ENCODE peak calls at places on chromosomes 1 and 21, in ten cellular contexts. S, O, D, I, Y, G, L, C, P and N are unnamed samples.

GRCh38 chr1:235831148-235831547 is 35.6 kb downstream of the LYST start:
- DNase-seq in S (no peak), O (no peak), D (no peak), I (no peak), Y (peak), G (no peak), L (peak), C (no peak), P (no peak), N (peak)

GRCh38 chr1:2021550-2021949 is 2.4 kb downstream of the GABRD start:
- DNase-seq in S (no peak), O (no peak), D (no peak), I (no peak), Y (no peak), G (no peak), L (no peak), C (no peak), P (no peak), N (no peak)

GRCh38 chr1:1614954-1615255 is 395 bp upstream of the MIB2 start:
- DNase-seq in S (no peak), O (no peak), D (no peak), I (no peak), Y (no peak), G (no peak), L (no peak), C (no peak), P (no peak), N (no peak)

GRCh38 chr1:221574529-221574928 is 167.4 kb downstream of the DUSP10 start:
- DNase-seq in S (no peak), O (no peak), D (no peak), I (no peak), Y (no peak), G (no peak), L (no peak), C (no peak), P (no peak), N (no peak)

GRCh38 chr1:24294757-24295371 is 24.3 kb upstream of the GRHL3 start:
- DNase-seq in S (no peak), O (no peak), D (peak), I (no peak), Y (peak), G (peak), L (peak), C (peak), P (no peak), N (peak)

GRCh38 chr1:53069663-53070327 is 7.8 kb downstream of the PODN start:
- DNase-seq in S (no peak), O (no peak), D (no peak), I (no peak), Y (no peak), G (peak), L (no peak), C (no peak), P (no peak), N (no peak)

GRCh38 chr1:174008261-174008660 is 13.9 kb downstream of the RC3H1 start:
- DNase-seq in S (no peak), O (no peak), D (no peak), I (no peak), Y (no peak), G (no peak), L (no peak), C (no peak), P (no peak), N (no peak)

GRCh38 chr1:232751393-232752140 is 53.6 kb upstream of the MAP10 start:
- DNase-seq in S (no peak), O (no peak), D (no peak), I (no peak), Y (peak), G (no peak), L (no peak), C (no peak), P (no peak), N (no peak)

GRCh38 chr21:44666401-44667320 is at the start of gene KRTAP12-2:
- DNase-seq in S (no peak), O (no peak), D (no peak), I (peak), Y (no peak), G (peak), L (peak), C (no peak), P (no peak), N (peak)

GRCh38 chr1:207028884-207029283 is 3.7 kb downstream of the C1orf116 start:
- DNase-seq in S (no peak), O (no peak), D (no peak), I (no peak), Y (no peak), G (no peak), L (peak), C (no peak), P (no peak), N (peak)

GRCh38 chr1:244730153-244730933 is 77.4 kb downstream of the DESI2 start:
- DNase-seq in S (peak), O (peak), D (peak), I (peak), Y (peak), G (no peak), L (peak), C (no peak), P (peak), N (no peak)

GRCh38 chr1:18010945-18011344 is 96.7 kb upstream of the IGSF21 start:
- DNase-seq in S (no peak), O (no peak), D (peak), I (no peak), Y (no peak), G (no peak), L (no peak), C (no peak), P (no peak), N (peak)

GRCh38 chr1:201877877-201878339 is 10.8 kb upstream of the SHISA4 start:
- DNase-seq in S (no peak), O (no peak), D (peak), I (no peak), Y (peak), G (no peak), L (peak), C (no peak), P (no peak), N (peak)

GRCh38 chr1:112298558-112298957 is 97.5 kb upstream of the CTTNBP2NL start:
- DNase-seq in S (peak), O (peak), D (peak), I (no peak), Y (peak), G (no peak), L (peak), C (no peak), P (peak), N (peak)

GRCh38 chr1:170511066-170511465 is 20.9 kb upstream of the GORAB start:
- DNase-seq in S (no peak), O (no peak), D (no peak), I (no peak), Y (no peak), G (no peak), L (no peak), C (no peak), P (no peak), N (no peak)

GRCh38 chr1:204162498-204163074 is 3.6 kb downstream of the REN start:
- DNase-seq in S (peak), O (peak), D (peak), I (peak), Y (peak), G (peak), L (peak), C (no peak), P (peak), N (peak)

GRCh38 chr1:227883073-227883520 is 64.6 kb downstream of the WNT9A start:
- DNase-seq in S (no peak), O (no peak), D (no peak), I (no peak), Y (no peak), G (no peak), L (no peak), C (no peak), P (no peak), N (no peak)

GRCh38 chr1:64493864-64494263 is 23.9 kb downstream of the CACHD1 start:
- DNase-seq in S (no peak), O (no peak), D (peak), I (no peak), Y (no peak), G (no peak), L (no peak), C (no peak), P (no peak), N (no peak)

GRCh38 chr1:234000557-234001081 is 96.1 kb downstream of the SLC35F3 start:
- DNase-seq in S (no peak), O (no peak), D (peak), I (no peak), Y (no peak), G (no peak), L (no peak), C (no peak), P (no peak), N (no peak)